ENCODE peak calls at places on chromosomes 12 and 14, in six cellular contexts. H is mesenchymal stem cell, M is trophoblast cell, E is IMR-90, K is neuronal stem cell, L is H1. A is an unnamed sample.

GRCh38 chr14:68972507-68973272 is 6.4 kb downstream of the ACTN1 start:
- DNase-seq in H (peak; percentile 88), M (no peak), E (peak; percentile 94), K (no peak), L (no peak), A (no peak)

GRCh38 chr12:17971850-17972249 is 118.1 kb downstream of the RERGL start:
- DNase-seq in H (no peak), M (no peak), E (no peak), K (no peak), L (no peak), A (no peak)

GRCh38 chr12:6528539-6529235 is 5.6 kb upstream of the GAPDH start:
- DNase-seq in H (no peak), M (peak; percentile 99), E (no peak), K (no peak), L (no peak), A (no peak)

GRCh38 chr12:65335021-65335714 is 56.7 kb downstream of the MSRB3 start:
- DNase-seq in H (peak; percentile 96), M (peak; percentile 93), E (peak; percentile 95), K (no peak), L (no peak), A (no peak)

GRCh38 chr14:99252443-99252939 is 19.5 kb downstream of the BCL11B start:
- DNase-seq in H (no peak), M (no peak), E (no peak), K (no peak), L (no peak), A (no peak)

GRCh38 chr14:88248606-88249005 is 74.5 kb downstream of the KCNK10 start:
- DNase-seq in H (no peak), M (no peak), E (no peak), K (no peak), L (no peak), A (no peak)

GRCh38 chr14:105891631-105892452 is 365.5 kb downstream of the TMEM121 start:
- DNase-seq in H (no peak), M (no peak), E (no peak), K (no peak), L (no peak), A (no peak)

GRCh38 chr14:83709116-83709515 is 1820.8 kb upstream of the FLRT2 start:
- DNase-seq in H (no peak), M (no peak), E (no peak), K (no peak), L (no peak), A (no peak)

GRCh38 chr12:100460702-100461101 is 13.0 kb upstream of the NR1H4 start:
- DNase-seq in H (no peak), M (no peak), E (no peak), K (no peak), L (no peak), A (no peak)

GRCh38 chr12:482061-482460 is 22.3 kb downstream of the B4GALNT3 start:
- DNase-seq in H (no peak), M (no peak), E (no peak), K (no peak), L (no peak), A (peak; percentile 17)
- H2AK5ac ChIP-seq in H (no peak overlapping the region), M (no peak overlapping the region), E (no peak overlapping the region), K (no peak overlapping the region), L (no peak overlapping the region), A (no peak overlapping the region)

GRCh38 chr14:50229646-50230045 is 1.7 kb downstream of the SOS2 start:
- DNase-seq in H (no peak), M (no peak), E (no peak), K (no peak), L (no peak), A (no peak)
- H3K14ac ChIP-seq in H (no peak overlapping the region), M (no peak overlapping the region), E (peak overlapping the region; percentile 49), K (no peak overlapping the region), L (no peak overlapping the region), A (no peak overlapping the region)

GRCh38 chr14:77645520-77646230 is 29.2 kb upstream of the SPTLC2 start:
- DNase-seq in H (no peak), M (peak; percentile 98), E (no peak), K (no peak), L (no peak), A (no peak)
- H3K4me1 ChIP-seq in H (peaks cover 2% of the 10 kb centered on the region), M (no peaks in the 10 kb centered on the region), E (peaks cover 8% of the 10 kb centered on the region), K (no peaks in the 10 kb centered on the region), L (no peaks in the 10 kb centered on the region), A (no peaks in the 10 kb centered on the region)

GRCh38 chr14:102319351-102320032 is at the start of gene ZNF839:
- DNase-seq in H (peak; percentile 91), M (peak; percentile 90), E (peak; percentile 86), K (peak; percentile 80), L (peak; percentile 96), A (peak; percentile 90)
- H2AK5ac ChIP-seq in H (peak within 1 kb of the TSS; percentile 42), M (peak within 1 kb of the TSS; percentile 14), E (peak within 1 kb of the TSS; percentile 91), K (peak within 1 kb of the TSS; percentile 88), L (no peak within 1 kb of the TSS), A (no peak within 1 kb of the TSS)

DNA sequence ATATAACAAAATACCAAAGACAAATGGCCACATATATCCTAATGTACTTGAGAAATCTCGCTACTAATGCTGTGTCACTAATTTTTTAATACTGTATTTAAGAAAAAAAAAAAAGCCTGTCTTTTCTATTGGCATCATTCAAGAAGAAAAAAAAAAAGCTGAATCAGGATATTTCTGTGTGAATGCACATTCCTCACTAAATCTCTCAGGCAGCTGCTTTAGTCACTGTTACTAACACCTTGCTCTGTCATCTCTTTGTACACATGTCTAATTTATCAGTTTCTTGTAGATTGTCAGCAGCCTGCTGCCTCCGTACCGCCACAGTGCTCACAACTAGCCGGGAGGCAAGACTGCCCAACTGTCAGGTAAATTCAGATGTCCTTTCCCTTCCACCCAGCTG is 32.0 kb upstream of the FGD4 start:
- DNase-seq in H (no peak), M (peak; percentile 25), E (no peak), K (no peak), L (no peak), A (no peak)
- H3K14ac ChIP-seq in H (no peak overlapping the region), M (no peak overlapping the region), E (no peak overlapping the region), K (no peak overlapping the region), L (no peak overlapping the region), A (no peak overlapping the region)

GRCh38 chr14:56145181-56145580 is 27.0 kb downstream of the PELI2 start:
- DNase-seq in H (no peak), M (no peak), E (no peak), K (no peak), L (no peak), A (no peak)
- H3K4me1 ChIP-seq in H (no peaks in the 10 kb centered on the region), M (no peaks in the 10 kb centered on the region), E (peaks cover 12% of the 10 kb centered on the region), K (peaks cover 12% of the 10 kb centered on the region), L (peaks cover 9% of the 10 kb centered on the region), A (peaks cover 7% of the 10 kb centered on the region)

DNA sequence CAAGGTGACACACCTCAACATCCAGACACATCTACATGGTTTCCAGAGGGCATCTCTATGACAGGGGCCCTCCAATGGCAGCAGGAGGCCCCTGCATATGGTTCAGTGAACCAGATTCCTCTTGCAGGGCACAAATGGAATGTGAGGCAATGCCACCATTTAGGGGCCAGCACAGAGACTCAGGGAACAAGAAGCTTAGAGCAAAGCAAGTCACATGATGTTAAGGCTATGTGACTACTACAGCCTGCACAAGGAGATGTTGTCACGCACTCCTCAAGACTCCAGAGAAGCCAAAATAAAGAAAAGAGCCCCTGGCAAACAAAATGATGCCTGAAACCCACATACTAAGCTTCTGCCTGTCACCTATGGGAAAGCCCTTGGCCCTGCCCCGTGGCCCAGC is 95.2 kb downstream of the RBM19 start:
- DNase-seq in H (no peak), M (no peak), E (no peak), K (no peak), L (no peak), A (no peak)
- H2AK5ac ChIP-seq in H (no peak overlapping the region), M (no peak overlapping the region), E (no peak overlapping the region), K (no peak overlapping the region), L (no peak overlapping the region), A (no peak overlapping the region)

GRCh38 chr14:51188566-51189185 is 51.4 kb upstream of the TMX1 start:
- DNase-seq in H (no peak), M (no peak), E (no peak), K (no peak), L (no peak), A (no peak)

GRCh38 chr14:51185180-51185579 is 54.9 kb upstream of the TMX1 start:
- DNase-seq in H (no peak), M (no peak), E (no peak), K (no peak), L (no peak), A (no peak)

GRCh38 chr14:51185754-51186153 is 54.3 kb upstream of the TMX1 start:
- DNase-seq in H (no peak), M (peak; percentile 5), E (no peak), K (no peak), L (no peak), A (no peak)

GRCh38 chr14:51189600-51190376 is 50.3 kb upstream of the TMX1 start:
- DNase-seq in H (no peak), M (no peak), E (no peak), K (no peak), L (no peak), A (no peak)
- H3K14ac ChIP-seq in H (no peak overlapping the region), M (no peak overlapping the region), E (no peak overlapping the region), K (no peak overlapping the region), L (no peak overlapping the region), A (no peak overlapping the region)